ENCODE peak calls at places on chromosome 18, in five cellular contexts. B is prostate gland, O is endothelial cell of umbilical vein, W is HL-60, Y is sigmoid colon. A is an unnamed sample.

GRCh38 chr18:47987456-47987735 is 56.9 kb upstream of the SMAD2 start:
- DNase-seq in B (no peak), O (peak), W (no peak), Y (no peak), A (no peak)

GRCh38 chr18:48300463-48300961 is 108.7 kb downstream of the ZBTB7C start:
- DNase-seq in B (no peak), O (no peak), W (peak), Y (no peak), A (no peak)

GRCh38 chr18:57198025-57198424 is 51.1 kb downstream of the BOD1L2 start:
- DNase-seq in B (no peak), O (no peak), W (no peak), Y (no peak), A (no peak)

GRCh38 chr18:27661320-27662049 is 476.4 kb upstream of the CHST9 start:
- DNase-seq in B (no peak), O (no peak), W (no peak), Y (no peak), A (no peak)

GRCh38 chr18:56235773-56236115 is 402.6 kb downstream of the TXNL1 start:
- DNase-seq in B (no peak), O (no peak), W (no peak), Y (no peak), A (no peak)

GRCh38 chr18:75654928-75655745 is 227.6 kb upstream of the SMIM21 start:
- DNase-seq in B (no peak), O (no peak), W (no peak), Y (no peak), A (peak)

GRCh38 chr18:11163668-11164067 is 14.3 kb upstream of the PIEZO2 start:
- DNase-seq in B (no peak), O (peak), W (no peak), Y (no peak), A (no peak)

GRCh38 chr18:46152436-46152807 is 48.2 kb downstream of the HAUS1 start:
- DNase-seq in B (no peak), O (no peak), W (no peak), Y (no peak), A (no peak)

GRCh38 chr18:67771271-67771670 is 254.8 kb upstream of the DSEL start:
- DNase-seq in B (no peak), O (peak), W (no peak), Y (no peak), A (no peak)

GRCh38 chr18:6752200-6752873 is 22.8 kb downstream of the ARHGAP28 start:
- DNase-seq in B (no peak), O (peak), W (no peak), Y (no peak), A (no peak)

GRCh38 chr18:33440011-33440383 is 524 bp downstream of the CCDC178 start:
- DNase-seq in B (peak), O (peak), W (no peak), Y (peak), A (peak)

GRCh38 chr18:74840492-74841167 is 243.0 kb downstream of the ZNF407 start:
- DNase-seq in B (no peak), O (peak), W (no peak), Y (no peak), A (no peak)

GRCh38 chr18:69691008-69691760 is 256.5 kb downstream of the CD226 start:
- DNase-seq in B (no peak), O (no peak), W (no peak), Y (no peak), A (no peak)

GRCh38 chr18:54775686-54776085 is 52.6 kb upstream of the RAB27B start:
- DNase-seq in B (no peak), O (peak), W (no peak), Y (no peak), A (no peak)

GRCh38 chr18:55338955-55339662 is 248.9 kb downstream of the TCF4 start:
- DNase-seq in B (no peak), O (peak), W (peak), Y (no peak), A (no peak)

GRCh38 chr18:63850010-63850409 is 37.5 kb upstream of the SERPINB2 start:
- DNase-seq in B (peak), O (peak), W (peak), Y (no peak), A (no peak)

GRCh38 chr18:33924576-33924975 is 300.1 kb downstream of the NOL4 start:
- DNase-seq in B (no peak), O (no peak), W (no peak), Y (no peak), A (no peak)

GRCh38 chr18:50656841-50657470 is 97.1 kb downstream of the MAPK4 start:
- DNase-seq in B (no peak), O (no peak), W (no peak), Y (no peak), A (no peak)

GRCh38 chr18:76374330-76375281 is 120.4 kb downstream of the ZNF516 start:
- DNase-seq in B (no peak), O (no peak), W (no peak), Y (no peak), A (no peak)

GRCh38 chr18:68847219-68847860 is 49.5 kb downstream of the CCDC102B start:
- DNase-seq in B (no peak), O (peak), W (no peak), Y (no peak), A (peak)

GRCh38 chr18:45997689-45998088 is 30.6 kb upstream of the EPG5 start:
- DNase-seq in B (no peak), O (no peak), W (no peak), Y (no peak), A (no peak)

GRCh38 chr18:45617284-45617683 is 2.0 kb downstream of the SLC14A2 start:
- DNase-seq in B (peak), O (no peak), W (no peak), Y (peak), A (no peak)

GRCh38 chr18:1806884-1807615 is 764.3 kb downstream of the METTL4 start:
- DNase-seq in B (no peak), O (no peak), W (no peak), Y (no peak), A (no peak)

GRCh38 chr18:63779386-63779785 is 4.2 kb downstream of the SERPINB7 start:
- DNase-seq in B (no peak), O (no peak), W (no peak), Y (no peak), A (no peak)

GRCh38 chr18:10864722-10865121 is 284.6 kb downstream of the PIEZO2 start:
- DNase-seq in B (no peak), O (no peak), W (no peak), Y (no peak), A (no peak)

GRCh38 chr18:13800505-13801259 is 23.3 kb upstream of the MC5R start:
- DNase-seq in B (peak), O (peak), W (no peak), Y (peak), A (no peak)

GRCh38 chr18:77088977-77089795 is 43.4 kb downstream of the MBP start:
- DNase-seq in B (no peak), O (no peak), W (no peak), Y (no peak), A (no peak)

GRCh38 chr18:49524349-49524748 is 37.3 kb upstream of the C18orf32 start:
- DNase-seq in B (no peak), O (peak), W (no peak), Y (no peak), A (no peak)

GRCh38 chr18:76208632-76209308 is 286.3 kb downstream of the ZNF516 start:
- DNase-seq in B (no peak), O (no peak), W (no peak), Y (no peak), A (no peak)

GRCh38 chr18:74498712-74499629 is 2.8 kb downstream of the CNDP2 start:
- DNase-seq in B (no peak), O (no peak), W (peak), Y (peak), A (no peak)

GRCh38 chr18:46167971-46168370 is 63.8 kb downstream of the HAUS1 start:
- DNase-seq in B (no peak), O (no peak), W (peak), Y (no peak), A (no peak)

GRCh38 chr18:67483237-67483636 is 33.3 kb downstream of the DSEL start:
- DNase-seq in B (no peak), O (peak), W (no peak), Y (no peak), A (no peak)

GRCh38 chr18:69400976-69401474 is 337 bp downstream of the DOK6 start:
- DNase-seq in B (no peak), O (peak), W (no peak), Y (peak), A (no peak)

GRCh38 chr18:49371786-49372185 is 88.7 kb downstream of the DYM start:
- DNase-seq in B (no peak), O (no peak), W (no peak), Y (no peak), A (no peak)

GRCh38 chr18:25454728-25455127 is 102.8 kb upstream of the ZNF521 start:
- DNase-seq in B (no peak), O (no peak), W (no peak), Y (no peak), A (no peak)

GRCh38 chr18:25454270-25454659 is 102.3 kb upstream of the ZNF521 start:
- DNase-seq in B (no peak), O (no peak), W (no peak), Y (no peak), A (no peak)

GRCh38 chr18:25457196-25457595 is 105.2 kb upstream of the ZNF521 start:
- DNase-seq in B (no peak), O (no peak), W (no peak), Y (no peak), A (no peak)

GRCh38 chr18:25457636-25458035 is 105.7 kb upstream of the ZNF521 start:
- DNase-seq in B (no peak), O (no peak), W (no peak), Y (no peak), A (no peak)

GRCh38 chr18:25456284-25456683 is 104.3 kb upstream of the ZNF521 start:
- DNase-seq in B (no peak), O (peak), W (no peak), Y (no peak), A (no peak)
- TF ChIP-seq POLR2AphosphoS5 in B (no peak), O (no peak), W (no peak), Y (no peak), A (no peak)

GRCh38 chr18:79912409-79912991 is 39.0 kb downstream of the SLC66A2 start:
- DNase-seq in B (no peak), O (no peak), W (no peak), Y (no peak), A (no peak)
- TF ChIP-seq POLR2AphosphoS5 in B (no peak), O (no peak), W (no peak), Y (no peak), A (no peak)

DNA sequence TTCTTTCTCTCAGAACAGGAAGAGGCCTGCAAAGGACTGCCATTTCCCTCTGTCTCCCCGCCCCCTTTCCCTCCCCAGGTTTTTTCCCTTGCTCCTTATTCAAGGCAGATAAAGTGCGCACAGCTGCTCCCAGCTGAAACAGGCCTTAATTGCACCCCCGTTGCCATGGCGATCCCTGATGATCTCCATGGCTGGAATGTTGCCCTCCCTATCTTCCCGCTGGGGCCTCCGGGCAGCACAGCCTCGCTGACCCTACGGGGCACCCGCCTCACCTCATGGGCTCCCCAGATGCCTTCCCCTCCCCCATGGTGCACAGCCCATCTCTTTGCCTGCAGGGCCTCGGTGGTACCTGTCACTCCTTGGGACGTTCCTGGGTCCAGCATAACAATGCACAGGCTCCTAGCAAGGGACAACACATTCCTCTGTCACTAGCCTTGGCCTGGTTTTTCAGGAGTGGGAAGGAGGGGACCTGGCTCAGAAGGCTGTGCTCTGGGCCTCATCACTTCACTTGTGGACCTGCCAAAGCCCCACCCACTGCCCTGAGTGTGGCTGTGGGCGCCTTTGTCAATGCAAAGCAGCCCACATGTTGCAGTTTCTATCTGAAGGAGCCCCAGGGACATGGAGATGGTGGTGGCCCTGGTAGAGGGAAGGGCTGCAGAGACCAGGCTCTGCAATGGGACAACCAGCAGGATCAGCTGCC is 115.0 kb downstream of the CELF4 start:
- DNase-seq in B (no peak), O (no peak), W (no peak), Y (peak), A (no peak)
- TF ChIP-seq POLR2AphosphoS5 in B (no peak), O (no peak), W (no peak), Y (no peak), A (no peak)

DNA sequence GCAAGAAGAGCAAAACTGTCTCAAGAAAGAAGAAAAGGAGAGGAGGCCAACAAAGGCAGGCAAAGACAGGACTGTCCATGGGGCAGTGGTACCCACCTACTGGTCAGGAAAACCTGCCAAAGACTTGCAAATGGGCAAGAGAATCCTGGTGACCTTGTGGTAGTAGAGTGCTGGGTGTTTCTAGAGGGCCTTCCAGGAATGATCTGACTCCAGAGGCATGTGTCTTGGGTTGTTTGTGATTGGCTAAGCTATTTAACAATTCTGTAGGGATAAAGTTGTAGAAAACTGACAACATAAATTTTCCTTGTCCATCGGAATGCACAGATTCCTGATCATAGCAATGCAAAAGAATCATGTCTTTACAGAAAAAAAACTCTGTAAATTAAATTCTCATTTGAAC is 68.5 kb upstream of the ZNF532 start:
- DNase-seq in B (no peak), O (no peak), W (no peak), Y (no peak), A (no peak)
- TF ChIP-seq POLR2AphosphoS5 in B (no peak), O (no peak), W (no peak), Y (no peak), A (no peak)

DNA sequence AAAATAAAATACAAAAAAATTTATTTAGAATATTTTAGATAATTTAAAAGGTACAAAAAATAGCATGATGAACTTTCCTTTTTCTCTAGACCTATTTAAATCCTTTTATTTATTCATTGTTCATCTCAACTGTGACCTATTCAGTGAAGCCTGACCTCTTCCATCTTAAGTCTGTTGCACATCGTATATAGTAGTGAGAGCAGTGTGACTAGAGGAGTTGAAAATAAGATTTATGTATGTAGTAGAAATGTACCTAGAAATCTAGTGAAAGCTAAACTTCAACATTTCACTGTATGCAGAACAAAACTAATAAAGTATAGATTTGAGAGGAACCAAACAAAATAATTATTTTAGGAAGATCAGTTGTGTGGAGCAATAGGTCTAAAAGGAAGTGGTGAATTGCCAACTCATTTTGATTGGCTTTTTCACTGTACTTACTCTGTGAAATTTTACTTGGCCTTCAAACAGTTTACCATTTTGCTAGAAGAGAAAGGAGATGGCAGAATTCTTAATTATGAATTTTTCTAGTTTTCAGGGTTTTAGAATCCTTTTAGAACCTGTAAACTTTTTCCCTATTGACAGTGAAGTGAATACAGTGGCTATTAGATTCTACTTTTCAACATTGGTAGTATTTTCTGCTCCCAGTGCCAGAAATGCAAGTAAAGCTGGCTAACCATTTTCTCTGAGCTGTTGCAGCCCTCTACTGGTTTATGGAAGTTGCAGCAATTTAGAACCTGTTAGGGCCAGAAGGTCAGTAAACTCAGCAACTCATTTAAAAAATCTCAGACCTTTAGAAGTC is 11.1 kb downstream of the ANKRD12 start:
- DNase-seq in B (peak), O (peak), W (peak), Y (no peak), A (no peak)
- TF ChIP-seq POLR2AphosphoS5 in B (peak), O (no peak), W (no peak), Y (no peak), A (no peak)

GRCh38 chr18:3450358-3451107 is 561 bp downstream of the TGIF1 start:
- DNase-seq in B (peak), O (peak), W (no peak), Y (peak), A (no peak)
- TF ChIP-seq POLR2AphosphoS5 in B (no peak), O (peak), W (no peak), Y (no peak), A (peak)